ENCODE peak calls at places on chromosomes 12 and 14, in four cellular contexts. A, Z, E and F are unnamed samples.

GRCh38 chr12:4112734-4113396 is 160.7 kb upstream of the CCND2 start:
- DNase-seq in Z (peak; percentile 41), E (no peak), A (no peak), F (no peak)

GRCh38 chr12:106415134-106415533 is 57.6 kb downstream of the POLR3B start:
- DNase-seq in Z (peak; percentile 46), A (no peak), E (no peak), F (no peak)

GRCh38 chr12:46831335-46832083 is 5.7 kb upstream of the SLC38A4 start:
- DNase-seq in Z (no peak), E (no peak), A (no peak), F (peak; percentile 83)

GRCh38 chr14:74661726-74662450 is 49.9 kb upstream of the LTBP2 start:
- DNase-seq in E (no peak), Z (no peak), A (no peak), F (no peak)

GRCh38 chr12:63098851-63099250 is 52.1 kb downstream of the AVPR1A start:
- DNase-seq in E (no peak), A (no peak), Z (no peak), F (no peak)

GRCh38 chr12:77251799-77252198 is 186.4 kb upstream of the E2F7 start:
- DNase-seq in Z (no peak), A (no peak), E (no peak), F (no peak)

GRCh38 chr12:6352198-6353173 is 10.6 kb upstream of the TNFRSF1A start:
- DNase-seq in E (no peak), Z (no peak), A (no peak), F (no peak)

GRCh38 chr12:115185529-115185928 is 501.6 kb upstream of the TBX3 start:
- DNase-seq in E (no peak), Z (peak; percentile 36), A (no peak), F (no peak)

GRCh38 chr12:123223241-123223668 is 9.7 kb downstream of the MPHOSPH9 start:
- DNase-seq in E (no peak), A (no peak), Z (no peak), F (no peak)

GRCh38 chr14:90886297-90886830 is 70.1 kb upstream of the TTC7B start:
- DNase-seq in A (no peak), Z (no peak), E (no peak), F (no peak)

GRCh38 chr12:111276189-111276588 is 92.7 kb downstream of the PHETA1 start:
- DNase-seq in E (no peak), A (no peak), Z (peak; percentile 46), F (no peak)

GRCh38 chr12:38502420-38502819 is 185.8 kb downstream of the ALG10B start:
- DNase-seq in Z (no peak), A (no peak), E (no peak), F (no peak)

GRCh38 chr12:104177663-104178501 is 37.7 kb upstream of the TXNRD1 start:
- DNase-seq in E (no peak), Z (peak; percentile 99), A (no peak), F (no peak)

GRCh38 chr14:89773644-89774316 is 180.8 kb downstream of the EFCAB11 start:
- DNase-seq in A (peak; percentile 95), E (peak; percentile 90), Z (no peak), F (no peak)

GRCh38 chr14:51396222-51396815 is 156.3 kb downstream of the TMX1 start:
- DNase-seq in A (no peak), Z (peak; percentile 98), E (no peak), F (no peak)

GRCh38 chr12:61993734-61994345 is 266.4 kb upstream of the USP15 start:
- DNase-seq in A (no peak), E (peak; percentile 26), Z (peak; percentile 21), F (no peak)

GRCh38 chr12:106583578-106584103 is 837 bp downstream of the RFX4 start:
- DNase-seq in A (no peak), E (no peak), Z (peak; percentile 25), F (no peak)

GRCh38 chr12:22284871-22285270 is 49.6 kb downstream of the ST8SIA1 start:
- DNase-seq in A (no peak), E (no peak), Z (no peak), F (no peak)

GRCh38 chr12:188910-189621 is 24.9 kb downstream of the SLC6A12 start:
- DNase-seq in E (peak; percentile 64), Z (peak; percentile 39), A (peak; percentile 78), F (no peak)

GRCh38 chr12:578743-579449 is 84.3 kb downstream of the NINJ2 start:
- DNase-seq in Z (no peak), E (no peak), A (no peak), F (no peak)

GRCh38 chr14:33848706-33849454 is 102.0 kb downstream of the EGLN3 start:
- DNase-seq in Z (peak; percentile 57), A (no peak), E (no peak), F (no peak)

GRCh38 chr14:24398943-24399801 is at the start of gene NYNRIN:
- DNase-seq in Z (peak; percentile 20), E (no peak), A (peak; percentile 85), F (no peak)

GRCh38 chr14:57390806-57391562 is 598 bp downstream of the NAA30 start:
- DNase-seq in Z (no peak), E (peak; percentile 11), A (peak; percentile 92), F (peak; percentile 86)

GRCh38 chr12:53174881-53175491 is 5.5 kb upstream of the ZNF740 start:
- DNase-seq in Z (peak; percentile 59), A (no peak), E (peak; percentile 40), F (peak; percentile 37)

GRCh38 chr12:56634837-56635538 is 4.9 kb upstream of the BAZ2A start:
- DNase-seq in A (peak; percentile 95), E (peak; percentile 84), Z (peak; percentile 85), F (no peak)

GRCh38 chr12:2354151-2354991 is 301.6 kb downstream of the CACNA1C start:
- DNase-seq in Z (no peak), A (peak; percentile 54), E (peak; percentile 10), F (no peak)

GRCh38 chr14:23751591-23751990 is 115.4 kb downstream of the DHRS2 start:
- DNase-seq in A (no peak), Z (no peak), E (no peak), F (no peak)

GRCh38 chr12:131132118-131132892 is 178.6 kb downstream of the ADGRD1 start:
- DNase-seq in Z (peak; percentile 57), A (peak; percentile 92), E (peak; percentile 37), F (no peak)
- TF ChIP-seq CTCF in Z (peak; percentile 48), A (peak; percentile 87), E (peak; percentile 59), F (peak; percentile 88)

GRCh38 chr14:96264850-96265249 is 8.8 kb downstream of the BDKRB1 start:
- DNase-seq in Z (peak; percentile 65), A (no peak), E (no peak), F (no peak)
- TF ChIP-seq CTCF in Z (peak; percentile 71), A (no peak), E (no peak), F (peak; percentile 65)

DNA sequence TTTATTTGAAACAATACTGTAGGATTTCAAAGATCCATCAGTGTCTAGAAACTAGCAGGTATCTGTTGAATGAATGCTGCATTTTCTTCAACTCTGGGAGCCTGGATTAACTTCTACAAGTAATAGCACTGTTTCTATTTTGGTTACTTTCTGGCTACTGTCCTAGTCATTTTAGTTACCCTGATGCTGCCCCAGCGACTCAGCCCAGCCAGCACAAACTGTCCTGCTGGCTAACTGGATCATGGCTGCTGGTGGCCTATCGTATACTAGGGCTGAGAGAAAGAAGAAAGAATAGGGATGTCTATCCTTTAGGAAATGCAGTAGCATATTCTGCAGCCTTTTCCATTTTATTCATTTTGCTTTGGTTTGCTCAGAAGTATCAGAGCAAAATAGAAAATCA is 53.9 kb downstream of the NTN4 start:
- DNase-seq in A (no peak), E (no peak), Z (no peak), F (no peak)
- TF ChIP-seq CTCF in A (no peak), E (no peak), Z (no peak), F (no peak)

DNA sequence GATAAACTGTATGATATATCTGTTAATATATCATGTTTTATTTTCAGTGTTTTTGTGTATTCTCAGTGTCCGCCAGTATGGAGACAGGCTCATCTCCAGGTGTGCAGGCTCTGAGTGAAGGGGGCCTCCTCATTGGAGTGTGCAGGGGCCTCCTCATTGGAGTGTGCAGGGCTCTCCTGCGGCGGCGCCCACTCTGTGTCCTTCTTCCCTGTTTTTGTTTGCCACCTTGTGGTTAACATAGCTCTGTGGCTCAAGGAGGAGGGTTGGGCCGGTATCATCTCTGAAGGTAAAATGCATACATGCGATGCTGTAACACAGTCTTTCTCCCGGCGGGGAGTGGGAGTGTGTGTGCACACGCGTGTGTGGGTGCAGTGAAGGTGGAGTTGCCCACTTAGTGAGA is 429.5 kb downstream of the ZFP36L1 start:
- DNase-seq in Z (no peak), E (no peak), A (no peak), F (no peak)
- TF ChIP-seq CTCF in Z (no peak), E (no peak), A (no peak), F (peak; percentile 50)

DNA sequence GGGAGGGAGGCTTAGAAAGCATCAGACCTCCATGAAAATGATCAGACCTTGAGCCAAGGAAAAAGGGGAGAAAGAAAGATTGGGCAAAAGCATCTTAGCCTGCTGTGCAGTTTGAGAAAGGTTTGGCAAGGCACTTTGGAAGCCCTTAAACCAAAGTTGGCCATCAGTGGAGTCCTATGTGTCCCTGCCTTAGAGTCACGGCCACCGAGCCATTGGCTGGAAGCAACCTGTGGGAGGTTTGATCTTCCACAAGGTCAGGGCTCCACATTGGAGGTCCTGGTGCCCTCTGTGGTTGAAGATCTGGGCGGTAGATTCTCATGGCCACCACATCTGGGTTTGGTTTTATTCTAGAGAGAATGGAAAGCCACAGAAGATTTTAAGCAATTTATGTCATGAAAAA is 44.4 kb downstream of the SRRM4 start:
- DNase-seq in E (no peak), Z (no peak), A (no peak), F (no peak)
- TF ChIP-seq CTCF in E (no peak), Z (no peak), A (no peak), F (no peak)

GRCh38 chr12:96359328-96359727 is 40.9 kb downstream of the CDK17 start:
- DNase-seq in E (no peak), Z (peak; percentile 36), A (no peak), F (no peak)
- TF ChIP-seq CTCF in E (no peak), Z (no peak), A (no peak), F (peak; percentile 19)